ENCODE peak calls at places on chromosomes 13 and 19, in nine cellular contexts. One of them, this sample, is unnamed.

GRCh38 chr19:57537953-57538547 is 10.9 kb downstream of the ZNF549 start:
- DNase-seq in H9: no peak
- DNase-seq in effector memory CD8-positive, alpha-beta T cell: no peak
- DNase-seq in Right ventricle myocardium superior: no peak
- DNase-seq in psoas muscle: no peak
- DNase-seq in AG09309: no peak
- DNase-seq in central memory CD8-positive, alpha-beta T cell: no peak
- DNase-seq in stimulated activated CD8-positive, alpha-beta memory T cell treated with anti-CD3 and anti-CD28 coated beads, Interleukin-7, amount 100 ng/mL, for 24 hours: no peak
- DNase-seq in brain microvascular endothelial cell: no peak
- DNase-seq in this sample: no peak

GRCh38 chr19:23792784-23793183 is 34.1 kb upstream of the ZNF681 start:
- DNase-seq in AG09309: no peak
- DNase-seq in H9: no peak
- DNase-seq in effector memory CD8-positive, alpha-beta T cell: no peak
- DNase-seq in Right ventricle myocardium superior: no peak
- DNase-seq in psoas muscle: no peak
- DNase-seq in central memory CD8-positive, alpha-beta T cell: no peak
- DNase-seq in brain microvascular endothelial cell: no peak
- DNase-seq in stimulated activated CD8-positive, alpha-beta memory T cell treated with anti-CD3 and anti-CD28 coated beads, Interleukin-7, amount 100 ng/mL, for 24 hours: no peak
- DNase-seq in this sample: no peak

GRCh38 chr19:40219721-40220276 is 1.6 kb upstream of the TTC9B start:
- DNase-seq in stimulated activated CD8-positive, alpha-beta memory T cell treated with anti-CD3 and anti-CD28 coated beads, Interleukin-7, amount 100 ng/mL, for 24 hours: no peak
- DNase-seq in H9: no peak
- DNase-seq in effector memory CD8-positive, alpha-beta T cell: no peak
- DNase-seq in AG09309: no peak
- DNase-seq in central memory CD8-positive, alpha-beta T cell: no peak
- DNase-seq in psoas muscle: no peak
- DNase-seq in brain microvascular endothelial cell: peak
- DNase-seq in Right ventricle myocardium superior: no peak
- DNase-seq in this sample: peak

GRCh38 chr13:24500977-24501376 is 11.6 kb downstream of the PARP4 start:
- DNase-seq in effector memory CD8-positive, alpha-beta T cell: no peak
- DNase-seq in H9: no peak
- DNase-seq in stimulated activated CD8-positive, alpha-beta memory T cell treated with anti-CD3 and anti-CD28 coated beads, Interleukin-7, amount 100 ng/mL, for 24 hours: no peak
- DNase-seq in psoas muscle: no peak
- DNase-seq in Right ventricle myocardium superior: no peak
- DNase-seq in central memory CD8-positive, alpha-beta T cell: no peak
- DNase-seq in AG09309: no peak
- DNase-seq in brain microvascular endothelial cell: peak
- DNase-seq in this sample: no peak

GRCh38 chr19:29389495-29389894 is 136.3 kb upstream of the VSTM2B start:
- DNase-seq in Right ventricle myocardium superior: no peak
- DNase-seq in H9: no peak
- DNase-seq in stimulated activated CD8-positive, alpha-beta memory T cell treated with anti-CD3 and anti-CD28 coated beads, Interleukin-7, amount 100 ng/mL, for 24 hours: no peak
- DNase-seq in AG09309: no peak
- DNase-seq in brain microvascular endothelial cell: no peak
- DNase-seq in psoas muscle: no peak
- DNase-seq in central memory CD8-positive, alpha-beta T cell: no peak
- DNase-seq in effector memory CD8-positive, alpha-beta T cell: no peak
- DNase-seq in this sample: no peak

GRCh38 chr13:38417727-38418126 is 68.1 kb downstream of the UFM1 start:
- DNase-seq in effector memory CD8-positive, alpha-beta T cell: no peak
- DNase-seq in H9: peak
- DNase-seq in brain microvascular endothelial cell: peak
- DNase-seq in stimulated activated CD8-positive, alpha-beta memory T cell treated with anti-CD3 and anti-CD28 coated beads, Interleukin-7, amount 100 ng/mL, for 24 hours: no peak
- DNase-seq in AG09309: no peak
- DNase-seq in central memory CD8-positive, alpha-beta T cell: no peak
- DNase-seq in Right ventricle myocardium superior: no peak
- DNase-seq in psoas muscle: no peak
- DNase-seq in this sample: no peak

GRCh38 chr19:3269972-3270667 is 45.7 kb downstream of the CELF5 start:
- DNase-seq in stimulated activated CD8-positive, alpha-beta memory T cell treated with anti-CD3 and anti-CD28 coated beads, Interleukin-7, amount 100 ng/mL, for 24 hours: no peak
- DNase-seq in AG09309: no peak
- DNase-seq in brain microvascular endothelial cell: no peak
- DNase-seq in Right ventricle myocardium superior: no peak
- DNase-seq in effector memory CD8-positive, alpha-beta T cell: no peak
- DNase-seq in central memory CD8-positive, alpha-beta T cell: no peak
- DNase-seq in H9: no peak
- DNase-seq in psoas muscle: no peak
- DNase-seq in this sample: no peak

GRCh38 chr13:72004236-72004635 is 137.2 kb upstream of the DACH1 start:
- DNase-seq in central memory CD8-positive, alpha-beta T cell: no peak
- DNase-seq in effector memory CD8-positive, alpha-beta T cell: no peak
- DNase-seq in AG09309: no peak
- DNase-seq in H9: no peak
- DNase-seq in Right ventricle myocardium superior: no peak
- DNase-seq in brain microvascular endothelial cell: no peak
- DNase-seq in psoas muscle: no peak
- DNase-seq in stimulated activated CD8-positive, alpha-beta memory T cell treated with anti-CD3 and anti-CD28 coated beads, Interleukin-7, amount 100 ng/mL, for 24 hours: no peak
- DNase-seq in this sample: no peak

GRCh38 chr19:58033741-58034475 is at the start of gene ZSCAN1:
- DNase-seq in psoas muscle: peak
- DNase-seq in Right ventricle myocardium superior: peak
- DNase-seq in central memory CD8-positive, alpha-beta T cell: no peak
- DNase-seq in stimulated activated CD8-positive, alpha-beta memory T cell treated with anti-CD3 and anti-CD28 coated beads, Interleukin-7, amount 100 ng/mL, for 24 hours: peak
- DNase-seq in AG09309: no peak
- DNase-seq in H9: peak
- DNase-seq in brain microvascular endothelial cell: peak
- DNase-seq in effector memory CD8-positive, alpha-beta T cell: no peak
- DNase-seq in this sample: peak

GRCh38 chr19:15187026-15188007 is 13.5 kb downstream of the NOTCH3 start:
- DNase-seq in psoas muscle: no peak
- DNase-seq in central memory CD8-positive, alpha-beta T cell: no peak
- DNase-seq in Right ventricle myocardium superior: no peak
- DNase-seq in AG09309: no peak
- DNase-seq in effector memory CD8-positive, alpha-beta T cell: no peak
- DNase-seq in stimulated activated CD8-positive, alpha-beta memory T cell treated with anti-CD3 and anti-CD28 coated beads, Interleukin-7, amount 100 ng/mL, for 24 hours: no peak
- DNase-seq in brain microvascular endothelial cell: no peak
- DNase-seq in H9: peak
- DNase-seq in this sample: no peak

GRCh38 chr13:62482351-62482750 is 1066.7 kb upstream of the PCDH20 start:
- DNase-seq in effector memory CD8-positive, alpha-beta T cell: no peak
- DNase-seq in psoas muscle: no peak
- DNase-seq in H9: no peak
- DNase-seq in stimulated activated CD8-positive, alpha-beta memory T cell treated with anti-CD3 and anti-CD28 coated beads, Interleukin-7, amount 100 ng/mL, for 24 hours: no peak
- DNase-seq in AG09309: no peak
- DNase-seq in Right ventricle myocardium superior: no peak
- DNase-seq in brain microvascular endothelial cell: no peak
- DNase-seq in central memory CD8-positive, alpha-beta T cell: no peak
- DNase-seq in this sample: peak

GRCh38 chr19:35977446-35978222 is 17.4 kb upstream of the SDHAF1 start:
- DNase-seq in H9: peak
- DNase-seq in psoas muscle: no peak
- DNase-seq in central memory CD8-positive, alpha-beta T cell: no peak
- DNase-seq in brain microvascular endothelial cell: no peak
- DNase-seq in effector memory CD8-positive, alpha-beta T cell: peak
- DNase-seq in Right ventricle myocardium superior: no peak
- DNase-seq in AG09309: no peak
- DNase-seq in stimulated activated CD8-positive, alpha-beta memory T cell treated with anti-CD3 and anti-CD28 coated beads, Interleukin-7, amount 100 ng/mL, for 24 hours: no peak
- DNase-seq in this sample: no peak

GRCh38 chr13:27388236-27388635 is 36.2 kb upstream of the GTF3A start:
- DNase-seq in central memory CD8-positive, alpha-beta T cell: no peak
- DNase-seq in H9: no peak
- DNase-seq in effector memory CD8-positive, alpha-beta T cell: no peak
- DNase-seq in brain microvascular endothelial cell: no peak
- DNase-seq in AG09309: no peak
- DNase-seq in psoas muscle: no peak
- DNase-seq in stimulated activated CD8-positive, alpha-beta memory T cell treated with anti-CD3 and anti-CD28 coated beads, Interleukin-7, amount 100 ng/mL, for 24 hours: no peak
- DNase-seq in Right ventricle myocardium superior: no peak
- DNase-seq in this sample: no peak